ENCODE peak calls at places on chromosomes 4 and X, in five cellular contexts. F is mammary epithelial cell, T is IMR-90, V is breast epithelium, B is pancreas. E is an unnamed sample.

GRCh38 chr4:37450309-37450708 is 205.8 kb downstream of the NWD2 start:
- DNase-seq in F (no peak), T (no peak), V (no peak), B (no peak), E (no peak)

GRCh38 chrX:153063315-153063714 is 7.0 kb downstream of the PNMA3 start:
- DNase-seq in F (no peak), T (peak), V (no peak), B (no peak), E (no peak)

GRCh38 chr4:119206178-119206577 is 6.3 kb upstream of the USP53 start:
- DNase-seq in F (no peak), T (no peak), V (no peak), B (no peak), E (no peak)

GRCh38 chr4:168784786-168785461 is 225.1 kb downstream of the CBR4 start:
- DNase-seq in F (peak), T (no peak), V (no peak), B (peak), E (peak)

GRCh38 chr4:71732706-71733105 is 51.2 kb downstream of the GC start:
- DNase-seq in F (peak), T (peak), V (no peak), B (no peak), E (peak)

GRCh38 chr4:185726931-185727330 is 85.1 kb downstream of the SORBS2 start:
- DNase-seq in F (no peak), T (no peak), V (no peak), B (no peak), E (peak)

GRCh38 chr4:182975806-182976205 is 58.6 kb upstream of the DCTD start:
- DNase-seq in F (peak), T (peak), V (no peak), B (no peak), E (peak)

GRCh38 chrX:47420264-47420663 is 49.9 kb downstream of the ZNF157 start:
- DNase-seq in F (no peak), T (no peak), V (no peak), B (no peak), E (no peak)

GRCh38 chr4:104591505-104591904 is 96.8 kb upstream of the CXXC4 start:
- DNase-seq in F (no peak), T (no peak), V (peak), B (no peak), E (no peak)

GRCh38 chr4:138890921-138891570 is 124.5 kb upstream of the NOCT start:
- DNase-seq in F (no peak), T (no peak), V (no peak), B (no peak), E (no peak)

GRCh38 chr4:73721901-73722300 is 18.5 kb upstream of the CXCL8 start:
- DNase-seq in F (peak), T (peak), V (no peak), B (no peak), E (no peak)

GRCh38 chr4:69730002-69730401 is 30.4 kb downstream of the SULT1B1 start:
- DNase-seq in F (no peak), T (no peak), V (no peak), B (no peak), E (no peak)

GRCh38 chrX:25968920-25969319 is 169.2 kb upstream of the MAGEB18 start:
- DNase-seq in F (no peak), T (no peak), V (no peak), B (peak), E (peak)

GRCh38 chrX:3939967-3940610 is 226.6 kb upstream of the PRKX start:
- DNase-seq in F (peak), T (peak), V (no peak), B (peak), E (peak)

GRCh38 chrX:108439434-108439883 is at the start of gene COL4A5:
- DNase-seq in F (peak), T (peak), V (peak), B (peak), E (peak)

GRCh38 chr4:5941601-5942000 is 48.7 kb upstream of the CRMP1 start:
- DNase-seq in F (no peak), T (no peak), V (no peak), B (no peak), E (no peak)

GRCh38 chr4:47145630-47146029 is 114.3 kb downstream of the GABRB1 start:
- DNase-seq in F (peak), T (peak), V (no peak), B (no peak), E (peak)

GRCh38 chr4:183783933-183784622 is 121.0 kb upstream of the STOX2 start:
- DNase-seq in F (peak), T (peak), V (no peak), B (no peak), E (peak)

GRCh38 chr4:181911420-181911819 is 331.8 kb upstream of the TENM3 start:
- DNase-seq in F (no peak), T (peak), V (no peak), B (no peak), E (no peak)

GRCh38 chr4:8009710-8010534 is 70.3 kb upstream of the AFAP1 start:
- DNase-seq in F (no peak), T (no peak), V (no peak), B (no peak), E (no peak)

GRCh38 chr4:64545593-64545992 is 136.3 kb upstream of the TECRL start:
- DNase-seq in F (no peak), T (no peak), V (no peak), B (no peak), E (no peak)

GRCh38 chr4:144104509-144105130 is 35.9 kb downstream of the GYPA start:
- DNase-seq in F (no peak), T (no peak), V (no peak), B (no peak), E (no peak)

GRCh38 chr4:65502151-65502691 is 168.1 kb downstream of the EPHA5 start:
- DNase-seq in F (peak), T (peak), V (no peak), B (no peak), E (peak)

GRCh38 chr4:30837131-30837539 is 117.0 kb downstream of the PCDH7 start:
- DNase-seq in F (no peak), T (peak), V (no peak), B (no peak), E (peak)

GRCh38 chrX:138986235-138986634 is 274.7 kb upstream of the FGF13 start:
- DNase-seq in F (peak), T (no peak), V (no peak), B (no peak), E (peak)

GRCh38 chrX:153573999-153574398 is 24.9 kb downstream of the CCNQ start:
- DNase-seq in F (no peak), T (no peak), V (no peak), B (no peak), E (peak)

GRCh38 chr4:137543650-137544049 is 11.4 kb upstream of the PCDH18 start:
- DNase-seq in F (no peak), T (no peak), V (no peak), B (no peak), E (no peak)
- H3K4me3 ChIP-seq in F (no peak), T (no peak), V (no peak), B (no peak), E (no peak)

GRCh38 chr4:82811838-82812672 is 13.5 kb upstream of the SCD5 start:
- DNase-seq in F (no peak), T (peak), V (no peak), B (no peak), E (no peak)
- H3K4me3 ChIP-seq in F (no peak), T (no peak), V (no peak), B (no peak), E (no peak)

GRCh38 chr4:23932186-23932585 is 42.3 kb upstream of the PPARGC1A start:
- DNase-seq in F (no peak), T (no peak), V (no peak), B (no peak), E (no peak)

GRCh38 chr4:23934915-23935314 is 45.1 kb upstream of the PPARGC1A start:
- DNase-seq in F (peak), T (peak), V (peak), B (peak), E (peak)

GRCh38 chr4:23932935-23933334 is 43.1 kb upstream of the PPARGC1A start:
- DNase-seq in F (no peak), T (peak), V (no peak), B (no peak), E (peak)

GRCh38 chr4:23931489-23931830 is 41.6 kb upstream of the PPARGC1A start:
- DNase-seq in F (no peak), T (no peak), V (no peak), B (no peak), E (no peak)

GRCh38 chr4:23934223-23934622 is 44.4 kb upstream of the PPARGC1A start:
- DNase-seq in F (no peak), T (no peak), V (no peak), B (no peak), E (no peak)
- H3K4me3 ChIP-seq in F (no peak), T (no peak), V (no peak), B (no peak), E (no peak)

DNA sequence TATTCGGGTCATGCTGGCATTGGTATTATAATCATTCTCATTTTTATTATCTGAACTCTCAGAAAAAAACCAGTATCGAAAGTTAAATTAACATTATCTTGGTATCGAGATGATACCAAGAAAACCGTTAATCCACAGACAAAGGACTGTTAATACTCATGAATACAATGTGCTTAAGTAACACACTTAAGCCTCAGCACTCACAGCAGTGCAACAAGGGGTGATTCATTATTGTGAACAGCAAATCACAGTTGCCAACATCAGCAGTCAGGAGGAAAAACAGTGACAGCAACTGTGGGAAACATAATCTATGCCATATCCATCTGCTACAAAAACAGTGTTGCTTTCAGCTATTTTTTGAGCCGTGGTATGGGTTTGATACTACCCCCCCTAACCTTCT is 211.0 kb upstream of the ATOH1 start:
- DNase-seq in F (no peak), T (no peak), V (no peak), B (no peak), E (peak)
- H3K4me3 ChIP-seq in F (no peak), T (no peak), V (no peak), B (no peak), E (no peak)

GRCh38 chrX:119760026-119760902 is 1.9 kb downstream of the SOWAHD start:
- DNase-seq in F (no peak), T (no peak), V (no peak), B (no peak), E (no peak)
- H3K4me3 ChIP-seq in F (no peak), T (no peak), V (no peak), B (no peak), E (no peak)

GRCh38 chr4:123649644-123650356 is 253.2 kb downstream of the SPRY1 start:
- DNase-seq in F (peak), T (peak), V (no peak), B (peak), E (peak)
- H3K4me3 ChIP-seq in F (no peak), T (no peak), V (no peak), B (peak), E (no peak)

GRCh38 chr4:44056721-44057151 is 391.9 kb downstream of the KCTD8 start:
- DNase-seq in F (no peak), T (no peak), V (no peak), B (no peak), E (no peak)
- H3K4me3 ChIP-seq in F (no peak), T (no peak), V (no peak), B (no peak), E (no peak)

GRCh38 chrX:74422576-74423288 is 1.4 kb downstream of the SLC16A2 start:
- DNase-seq in F (peak), T (peak), V (peak), B (peak), E (peak)
- H3K4me3 ChIP-seq in F (peak), T (peak), V (peak), B (peak), E (peak)

GRCh38 chrX:39689374-39690104 is 408.2 kb downstream of the BCOR start:
- DNase-seq in F (no peak), T (no peak), V (no peak), B (no peak), E (no peak)

GRCh38 chrX:39691724-39692123 is 406.0 kb downstream of the BCOR start:
- DNase-seq in F (no peak), T (no peak), V (no peak), B (no peak), E (no peak)

GRCh38 chrX:39688219-39688575 is 409.6 kb downstream of the BCOR start:
- DNase-seq in F (no peak), T (no peak), V (no peak), B (no peak), E (no peak)

GRCh38 chrX:39690541-39691415 is 407.0 kb downstream of the BCOR start:
- DNase-seq in F (no peak), T (no peak), V (no peak), B (no peak), E (no peak)

GRCh38 chrX:39688576-39689373 is 409.0 kb downstream of the BCOR start:
- DNase-seq in F (peak), T (peak), V (no peak), B (peak), E (peak)
- H3K4me3 ChIP-seq in F (peak), T (peak), V (peak), B (peak), E (peak)

GRCh38 chrX:38215141-38215540 is 5.5 kb downstream of the SRPX start:
- DNase-seq in F (peak), T (peak), V (no peak), B (no peak), E (peak)
- H3K4me3 ChIP-seq in F (no peak), T (no peak), V (no peak), B (no peak), E (no peak)

E was measured in epithelial cell of esophagus.